ENCODE peak calls at places on chromosomes 6 and 20, in four cellular contexts. J is fibroblast of mammary gland, E is chondrocyte, D is left lung. N is an unnamed sample.

GRCh38 chr6:80021591-80021990 is 17.1 kb downstream of the TTK start:
- DNase-seq in J (no peak), E (no peak), D (no peak), N (no peak)

GRCh38 chr6:16760536-16761468 is at the start of gene ATXN1:
- DNase-seq in J (peak; percentile 65), E (no peak), D (no peak), N (peak; percentile 65)

GRCh38 chr6:168681748-168682147 is 240.8 kb downstream of the SMOC2 start:
- DNase-seq in J (no peak), E (no peak), D (no peak), N (no peak)

GRCh38 chr6:52994789-52995078 is 350 bp downstream of the GSTA4 start:
- DNase-seq in J (no peak), E (no peak), D (peak; percentile 83), N (no peak)

GRCh38 chr6:1057490-1058135 is 254.3 kb upstream of the FOXQ1 start:
- DNase-seq in J (no peak), E (no peak), D (no peak), N (no peak)

GRCh38 chr6:154157082-154157481 is 118.0 kb downstream of the OPRM1 start:
- DNase-seq in J (no peak), E (no peak), D (no peak), N (no peak)

GRCh38 chr6:32982702-32983492 is 14.5 kb downstream of the BRD2 start:
- DNase-seq in J (no peak), E (no peak), D (no peak), N (no peak)

GRCh38 chr6:108526739-108527174 is 34.0 kb upstream of the FOXO3 start:
- DNase-seq in J (peak; percentile 55), E (no peak), D (no peak), N (peak; percentile 55)

GRCh38 chr6:19896580-19897010 is 59.4 kb downstream of the ID4 start:
- DNase-seq in J (no peak), E (no peak), D (no peak), N (peak; percentile 34)

GRCh38 chr6:16238057-16238657 is at the start of gene GMPR:
- DNase-seq in J (no peak), E (no peak), D (peak; percentile 93), N (peak; percentile 31)

GRCh38 chr6:105374010-105374420 is 28.9 kb downstream of the PREP start:
- DNase-seq in J (no peak), E (no peak), D (no peak), N (peak; percentile 92)

DNA sequence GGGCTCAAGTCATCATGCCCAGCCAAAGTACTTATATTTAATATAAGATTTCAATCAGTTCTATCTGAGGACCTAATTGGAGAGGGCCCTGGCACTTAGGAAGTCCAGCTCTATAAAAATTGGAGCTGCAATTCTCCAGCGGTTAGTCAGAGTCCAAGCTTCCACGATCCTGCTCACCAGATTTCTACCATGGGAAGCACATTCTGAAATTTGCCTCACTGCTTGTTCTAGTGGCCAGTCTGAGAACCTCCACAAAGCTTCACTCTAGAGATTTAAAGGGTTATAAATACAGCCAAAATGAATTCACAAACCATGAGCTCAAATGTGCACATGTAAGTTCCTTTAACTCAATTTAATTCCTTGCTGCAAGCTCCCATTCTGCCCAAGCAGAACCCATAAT is 33.5 kb downstream of the PNLDC1 start:
- DNase-seq in J (peak; percentile 58), E (no peak), D (no peak), N (no peak)
- TF ChIP-seq CTCF in J (peak; percentile 17), E (no peak), D (no peak), N (no peak)

GRCh38 chr6:84764332-84765049 is at the start of gene TBX18:
- DNase-seq in J (peak; percentile 99), E (peak; percentile 96), D (peak; percentile 82), N (peak; percentile 94)
- TF ChIP-seq CTCF in J (no peak), E (peak; percentile 52), D (no peak), N (peak; percentile 24)

GRCh38 chr20:41466836-41467619 is 100.4 kb upstream of the EMILIN3 start:
- DNase-seq in J (no peak), E (no peak), D (no peak), N (no peak)
- TF ChIP-seq CTCF in J (no peak), E (peak; percentile 32), D (no peak), N (no peak)

GRCh38 chr6:49551126-49551865 is 828 bp downstream of the C6orf141 start:
- DNase-seq in J (no peak), E (no peak), D (peak; percentile 79), N (peak; percentile 27)

GRCh38 chr6:49546371-49546770 is 4.1 kb upstream of the C6orf141 start:
- DNase-seq in J (no peak), E (no peak), D (no peak), N (no peak)

GRCh38 chr6:49550413-49551125 is at the start of gene C6orf141:
- DNase-seq in J (peak; percentile 27), E (no peak), D (peak; percentile 84), N (peak; percentile 86)

GRCh38 chr6:49549691-49550412 is 616 bp upstream of the C6orf141 start:
- DNase-seq in J (no peak), E (no peak), D (no peak), N (no peak)

DNA sequence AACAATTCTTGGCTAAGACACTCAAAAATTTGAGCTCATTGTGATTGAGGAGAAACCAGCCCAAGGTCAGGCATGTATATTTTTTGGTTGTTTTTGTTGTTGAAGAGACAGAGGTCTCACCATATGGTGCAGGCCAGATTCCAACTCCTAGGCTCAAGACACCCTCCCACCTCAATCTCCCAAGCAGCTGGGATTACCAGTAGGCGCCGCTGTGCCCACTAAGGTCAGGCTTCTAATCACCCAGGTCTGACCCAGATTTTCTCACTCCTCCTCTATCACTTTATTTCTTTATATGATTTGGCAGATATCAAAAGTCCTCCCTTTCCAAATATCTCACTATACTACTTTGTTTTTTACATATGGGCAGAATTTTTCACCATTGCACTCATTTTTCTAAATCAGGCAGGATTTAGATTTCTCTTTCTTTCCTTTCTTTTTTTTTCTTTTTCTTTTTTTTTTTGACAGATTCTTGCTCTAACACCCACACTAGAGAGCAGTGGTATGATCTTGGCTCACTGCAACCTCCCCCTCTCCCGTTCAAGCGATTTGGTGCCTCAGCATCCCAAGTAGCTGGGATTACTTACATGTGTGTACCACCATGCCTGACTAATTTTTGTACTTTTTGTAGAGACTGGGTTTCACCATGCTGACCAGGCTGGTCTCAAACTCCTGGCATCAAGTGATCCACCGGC is 1.7 kb upstream of the C6orf141 start:
- DNase-seq in J (no peak), E (no peak), D (no peak), N (no peak)
- TF ChIP-seq CTCF in J (peak; percentile 6), E (no peak), D (no peak), N (no peak)

DNA sequence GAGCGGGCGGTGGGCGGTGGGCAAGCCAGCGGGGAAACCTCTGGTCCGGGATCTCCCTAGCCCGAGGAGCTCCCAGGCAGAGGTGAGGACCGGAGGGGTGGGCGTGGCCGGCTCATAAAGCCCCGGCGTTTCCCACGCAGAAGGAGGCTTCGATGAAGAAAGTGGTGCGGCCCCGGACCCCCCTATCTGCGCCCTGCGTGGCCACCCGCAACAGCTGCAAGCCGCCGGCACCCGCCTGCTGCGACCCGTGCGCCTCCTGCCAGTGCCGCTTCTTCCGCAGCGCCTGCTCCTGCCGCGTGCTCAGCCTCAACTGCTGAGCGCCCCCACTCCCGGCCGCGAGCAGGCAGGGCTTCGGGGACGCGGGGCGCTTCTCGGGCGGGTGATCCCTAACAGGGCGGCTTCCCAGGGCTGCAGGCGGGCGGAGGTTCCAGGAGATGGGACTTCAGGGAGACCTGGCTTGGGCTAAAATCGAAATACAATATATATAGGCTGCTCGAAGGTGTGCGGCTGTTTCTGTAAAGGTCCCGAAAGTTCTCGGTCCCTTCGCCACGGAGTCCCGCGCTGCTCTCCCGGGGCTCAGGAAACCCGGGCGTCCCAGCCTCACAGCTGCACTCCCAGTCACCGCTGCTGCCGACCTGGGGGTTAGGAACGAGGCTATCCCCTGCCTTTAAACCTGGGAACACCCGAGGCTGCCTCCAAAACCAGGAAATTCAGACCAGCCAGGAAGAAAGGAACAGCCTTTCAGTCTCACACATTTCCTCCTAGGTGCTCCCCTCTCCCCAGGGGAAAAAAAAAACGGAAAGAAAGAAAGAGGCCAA is 27.8 kb downstream of the ASIP start:
- DNase-seq in J (peak; percentile 17), E (peak; percentile 84), D (peak; percentile 87), N (no peak)
- TF ChIP-seq CTCF in J (no peak), E (no peak), D (no peak), N (no peak)

N was measured in epithelial cell of esophagus.